ENCODE peak calls at places on chromosomes 2 and 18, in seven cellular contexts. One of them, this sample, is unnamed.
A peak's percentile ranks its signal among the peaks of the same experiment; 100 is the strongest.

GRCh38 chr2:172448544-172449267 is 21.3 kb downstream of the ITGA6 start:
- DNase-seq in AG09309: no peak
- DNase-seq in effector CD4-positive, alpha-beta T cell: no peak
- DNase-seq in naive B cell: no peak
- DNase-seq in right atrium auricular region: no peak
- DNase-seq in hypothalamus: no peak
- DNase-seq in stimulated activated CD8-positive, alpha-beta memory T cell treated with anti-CD3 and anti-CD28 coated beads, Interleukin-2, amount 100 ng/mL, for 1 hour: no peak
- DNase-seq in this sample: no peak

GRCh38 chr18:10465157-10465990 is 10.9 kb downstream of the APCDD1 start:
- DNase-seq in AG09309: no peak
- DNase-seq in effector CD4-positive, alpha-beta T cell: no peak
- DNase-seq in naive B cell: no peak
- DNase-seq in right atrium auricular region: no peak
- DNase-seq in hypothalamus: no peak
- DNase-seq in stimulated activated CD8-positive, alpha-beta memory T cell treated with anti-CD3 and anti-CD28 coated beads, Interleukin-2, amount 100 ng/mL, for 1 hour: no peak
- DNase-seq in this sample: no peak

GRCh38 chr2:74538881-74539339 is 9.2 kb downstream of the HTRA2 start:
- DNase-seq in AG09309: no peak
- DNase-seq in effector CD4-positive, alpha-beta T cell: no peak
- DNase-seq in naive B cell: no peak
- DNase-seq in right atrium auricular region: no peak
- DNase-seq in hypothalamus: no peak
- DNase-seq in stimulated activated CD8-positive, alpha-beta memory T cell treated with anti-CD3 and anti-CD28 coated beads, Interleukin-2, amount 100 ng/mL, for 1 hour: no peak
- DNase-seq in this sample: peak; percentile 51

GRCh38 chr2:40041983-40042382 is 262.9 kb upstream of the THUMPD2 start:
- DNase-seq in AG09309: peak; percentile 78
- DNase-seq in effector CD4-positive, alpha-beta T cell: no peak
- DNase-seq in naive B cell: no peak
- DNase-seq in right atrium auricular region: no peak
- DNase-seq in hypothalamus: no peak
- DNase-seq in stimulated activated CD8-positive, alpha-beta memory T cell treated with anti-CD3 and anti-CD28 coated beads, Interleukin-2, amount 100 ng/mL, for 1 hour: no peak
- DNase-seq in this sample: no peak

GRCh38 chr2:169360984-169361705 is 1.2 kb downstream of the LRP2 start:
- DNase-seq in AG09309: no peak
- DNase-seq in effector CD4-positive, alpha-beta T cell: no peak
- DNase-seq in naive B cell: no peak
- DNase-seq in right atrium auricular region: no peak
- DNase-seq in hypothalamus: no peak
- DNase-seq in stimulated activated CD8-positive, alpha-beta memory T cell treated with anti-CD3 and anti-CD28 coated beads, Interleukin-2, amount 100 ng/mL, for 1 hour: no peak
- DNase-seq in this sample: no peak

GRCh38 chr2:226995625-226996041 is 159.8 kb downstream of the RHBDD1 start:
- DNase-seq in AG09309: peak; percentile 68
- DNase-seq in effector CD4-positive, alpha-beta T cell: no peak
- DNase-seq in naive B cell: no peak
- DNase-seq in right atrium auricular region: no peak
- DNase-seq in hypothalamus: peak; percentile 13
- DNase-seq in stimulated activated CD8-positive, alpha-beta memory T cell treated with anti-CD3 and anti-CD28 coated beads, Interleukin-2, amount 100 ng/mL, for 1 hour: no peak
- DNase-seq in this sample: no peak

GRCh38 chr18:11176416-11176815 is 27.0 kb upstream of the PIEZO2 start:
- DNase-seq in AG09309: peak; percentile 25
- DNase-seq in effector CD4-positive, alpha-beta T cell: no peak
- DNase-seq in naive B cell: no peak
- DNase-seq in right atrium auricular region: no peak
- DNase-seq in hypothalamus: no peak
- DNase-seq in stimulated activated CD8-positive, alpha-beta memory T cell treated with anti-CD3 and anti-CD28 coated beads, Interleukin-2, amount 100 ng/mL, for 1 hour: no peak
- DNase-seq in this sample: no peak

GRCh38 chr2:197191177-197191947 is 119.2 kb downstream of the ANKRD44 start:
- DNase-seq in AG09309: no peak
- DNase-seq in effector CD4-positive, alpha-beta T cell: peak; percentile 22
- DNase-seq in naive B cell: peak; percentile 68
- DNase-seq in right atrium auricular region: no peak
- DNase-seq in hypothalamus: no peak
- DNase-seq in stimulated activated CD8-positive, alpha-beta memory T cell treated with anti-CD3 and anti-CD28 coated beads, Interleukin-2, amount 100 ng/mL, for 1 hour: no peak
- DNase-seq in this sample: no peak

GRCh38 chr2:19671907-19672306 is 229.9 kb downstream of the TTC32 start:
- DNase-seq in AG09309: no peak
- DNase-seq in effector CD4-positive, alpha-beta T cell: no peak
- DNase-seq in naive B cell: no peak
- DNase-seq in right atrium auricular region: no peak
- DNase-seq in hypothalamus: no peak
- DNase-seq in stimulated activated CD8-positive, alpha-beta memory T cell treated with anti-CD3 and anti-CD28 coated beads, Interleukin-2, amount 100 ng/mL, for 1 hour: no peak
- DNase-seq in this sample: no peak

GRCh38 chr18:34609991-34610658 is 100.0 kb upstream of the DTNA start:
- DNase-seq in AG09309: no peak
- DNase-seq in effector CD4-positive, alpha-beta T cell: no peak
- DNase-seq in naive B cell: no peak
- DNase-seq in right atrium auricular region: no peak
- DNase-seq in hypothalamus: no peak
- DNase-seq in stimulated activated CD8-positive, alpha-beta memory T cell treated with anti-CD3 and anti-CD28 coated beads, Interleukin-2, amount 100 ng/mL, for 1 hour: no peak
- DNase-seq in this sample: no peak

GRCh38 chr2:108968619-108969018 is 20.4 kb downstream of the EDAR start:
- DNase-seq in AG09309: no peak
- DNase-seq in effector CD4-positive, alpha-beta T cell: no peak
- DNase-seq in naive B cell: no peak
- DNase-seq in right atrium auricular region: no peak
- DNase-seq in hypothalamus: no peak
- DNase-seq in stimulated activated CD8-positive, alpha-beta memory T cell treated with anti-CD3 and anti-CD28 coated beads, Interleukin-2, amount 100 ng/mL, for 1 hour: no peak
- DNase-seq in this sample: no peak

GRCh38 chr2:135840601-135841000 is 3.6 kb upstream of the LCT start:
- DNase-seq in AG09309: no peak
- DNase-seq in effector CD4-positive, alpha-beta T cell: no peak
- DNase-seq in naive B cell: no peak
- DNase-seq in right atrium auricular region: peak; percentile 57
- DNase-seq in hypothalamus: no peak
- DNase-seq in stimulated activated CD8-positive, alpha-beta memory T cell treated with anti-CD3 and anti-CD28 coated beads, Interleukin-2, amount 100 ng/mL, for 1 hour: no peak
- DNase-seq in this sample: no peak

GRCh38 chr2:19228720-19229119 is 129.7 kb downstream of the OSR1 start:
- DNase-seq in AG09309: no peak
- DNase-seq in effector CD4-positive, alpha-beta T cell: no peak
- DNase-seq in naive B cell: no peak
- DNase-seq in right atrium auricular region: no peak
- DNase-seq in hypothalamus: peak; percentile 4
- DNase-seq in stimulated activated CD8-positive, alpha-beta memory T cell treated with anti-CD3 and anti-CD28 coated beads, Interleukin-2, amount 100 ng/mL, for 1 hour: no peak
- DNase-seq in this sample: no peak

GRCh38 chr2:98898423-98898841 is 37.6 kb downstream of the CRACDL start:
- DNase-seq in AG09309: no peak
- DNase-seq in effector CD4-positive, alpha-beta T cell: no peak
- DNase-seq in naive B cell: no peak
- DNase-seq in right atrium auricular region: no peak
- DNase-seq in hypothalamus: no peak
- DNase-seq in stimulated activated CD8-positive, alpha-beta memory T cell treated with anti-CD3 and anti-CD28 coated beads, Interleukin-2, amount 100 ng/mL, for 1 hour: no peak
- DNase-seq in this sample: no peak

GRCh38 chr2:118969025-118969733 is 27.2 kb downstream of the MARCO start:
- DNase-seq in AG09309: no peak
- DNase-seq in effector CD4-positive, alpha-beta T cell: no peak
- DNase-seq in naive B cell: no peak
- DNase-seq in right atrium auricular region: no peak
- DNase-seq in hypothalamus: no peak
- DNase-seq in stimulated activated CD8-positive, alpha-beta memory T cell treated with anti-CD3 and anti-CD28 coated beads, Interleukin-2, amount 100 ng/mL, for 1 hour: no peak
- DNase-seq in this sample: no peak

GRCh38 chr2:216497808-216498366 is 757 bp upstream of the RPL37A start:
- DNase-seq in AG09309: no peak
- DNase-seq in effector CD4-positive, alpha-beta T cell: no peak
- DNase-seq in naive B cell: no peak
- DNase-seq in right atrium auricular region: no peak
- DNase-seq in hypothalamus: no peak
- DNase-seq in stimulated activated CD8-positive, alpha-beta memory T cell treated with anti-CD3 and anti-CD28 coated beads, Interleukin-2, amount 100 ng/mL, for 1 hour: no peak
- DNase-seq in this sample: no peak

GRCh38 chr2:106030287-106031268 is 163.5 kb downstream of the UXS1 start:
- DNase-seq in AG09309: peak; percentile 81
- DNase-seq in effector CD4-positive, alpha-beta T cell: no peak
- DNase-seq in naive B cell: no peak
- DNase-seq in right atrium auricular region: no peak
- DNase-seq in hypothalamus: no peak
- DNase-seq in stimulated activated CD8-positive, alpha-beta memory T cell treated with anti-CD3 and anti-CD28 coated beads, Interleukin-2, amount 100 ng/mL, for 1 hour: no peak
- DNase-seq in this sample: no peak

GRCh38 chr2:212535963-212536362 is 2.6 kb downstream of the ERBB4 start:
- DNase-seq in AG09309: no peak
- DNase-seq in effector CD4-positive, alpha-beta T cell: no peak
- DNase-seq in naive B cell: no peak
- DNase-seq in right atrium auricular region: no peak
- DNase-seq in hypothalamus: no peak
- DNase-seq in stimulated activated CD8-positive, alpha-beta memory T cell treated with anti-CD3 and anti-CD28 coated beads, Interleukin-2, amount 100 ng/mL, for 1 hour: no peak
- DNase-seq in this sample: no peak

GRCh38 chr18:30280861-30281470 is 761.6 kb downstream of the DSC3 start:
- DNase-seq in AG09309: peak; percentile 29
- DNase-seq in effector CD4-positive, alpha-beta T cell: no peak
- DNase-seq in naive B cell: no peak
- DNase-seq in right atrium auricular region: no peak
- DNase-seq in hypothalamus: no peak
- DNase-seq in stimulated activated CD8-positive, alpha-beta memory T cell treated with anti-CD3 and anti-CD28 coated beads, Interleukin-2, amount 100 ng/mL, for 1 hour: no peak
- DNase-seq in this sample: no peak

GRCh38 chr18:11115268-11115667 is 34.1 kb downstream of the PIEZO2 start:
- DNase-seq in AG09309: no peak
- DNase-seq in effector CD4-positive, alpha-beta T cell: no peak
- DNase-seq in naive B cell: no peak
- DNase-seq in right atrium auricular region: no peak
- DNase-seq in hypothalamus: no peak
- DNase-seq in stimulated activated CD8-positive, alpha-beta memory T cell treated with anti-CD3 and anti-CD28 coated beads, Interleukin-2, amount 100 ng/mL, for 1 hour: no peak
- DNase-seq in this sample: no peak

GRCh38 chr2:160478660-160479059 is 14.9 kb downstream of the RBMS1 start:
- DNase-seq in AG09309: no peak
- DNase-seq in effector CD4-positive, alpha-beta T cell: no peak
- DNase-seq in naive B cell: no peak
- DNase-seq in right atrium auricular region: no peak
- DNase-seq in hypothalamus: no peak
- DNase-seq in stimulated activated CD8-positive, alpha-beta memory T cell treated with anti-CD3 and anti-CD28 coated beads, Interleukin-2, amount 100 ng/mL, for 1 hour: no peak
- DNase-seq in this sample: no peak

GRCh38 chr2:27901219-27901618 is 10.7 kb downstream of the BABAM2 start:
- DNase-seq in AG09309: no peak
- DNase-seq in effector CD4-positive, alpha-beta T cell: no peak
- DNase-seq in naive B cell: no peak
- DNase-seq in right atrium auricular region: no peak
- DNase-seq in hypothalamus: no peak
- DNase-seq in stimulated activated CD8-positive, alpha-beta memory T cell treated with anti-CD3 and anti-CD28 coated beads, Interleukin-2, amount 100 ng/mL, for 1 hour: no peak
- DNase-seq in this sample: no peak